ENCODE peak calls at places on chromosomes 1 and 21, in six cellular contexts. S is pancreas; A is heart left ventricle; N is CD8-positive, alpha-beta memory T cell; T is aorta; D is ascending aorta. G is an unnamed sample. For H3K9me3, the result is how much of the 10 kb centered on the place peaks cover.

GRCh38 chr1:199780948-199781347 is 246.6 kb upstream of the NR5A2 start:
- DNase-seq in S (no peak), D (no peak), A (no peak), T (no peak), N (no peak), G (no peak)

GRCh38 chr1:243268284-243268653 is 12.4 kb downstream of the SDCCAG8 start:
- DNase-seq in A (no peak), N (no peak), S (no peak), D (no peak), T (no peak), G (no peak)

GRCh38 chr1:203325418-203326091 is 20.2 kb downstream of the BTG2 start:
- DNase-seq in T (peak), N (no peak), D (no peak), S (peak), A (peak), G (no peak)

GRCh38 chr1:94739521-94740061 is 80.6 kb upstream of the SLC44A3 start:
- DNase-seq in T (peak), A (no peak), S (no peak), D (peak), N (no peak), G (no peak)

GRCh38 chr1:212981571-212982328 is 31.4 kb downstream of the VASH2 start:
- DNase-seq in T (no peak), A (no peak), D (no peak), S (no peak), N (no peak), G (no peak)

GRCh38 chr1:119348941-119349340 is 19.6 kb upstream of the HAO2 start:
- DNase-seq in A (no peak), T (no peak), D (no peak), N (no peak), S (no peak), G (no peak)

GRCh38 chr1:160437432-160438319 is 37.3 kb downstream of the VANGL2 start:
- DNase-seq in T (no peak), N (no peak), A (no peak), S (no peak), D (no peak), G (no peak)

GRCh38 chr1:27727126-27727525 is 1.4 kb downstream of the FAM76A start:
- DNase-seq in D (no peak), S (no peak), N (no peak), A (no peak), T (no peak), G (no peak)

GRCh38 chr1:207888647-207889046 is 22.3 kb downstream of the CD34 start:
- DNase-seq in T (no peak), S (no peak), N (no peak), A (no peak), D (peak), G (no peak)

GRCh38 chr1:62428351-62428750 is 8.5 kb upstream of the USP1 start:
- DNase-seq in T (no peak), S (no peak), D (no peak), A (no peak), N (no peak), G (no peak)

GRCh38 chr1:201166964-201167624 is 12.8 kb upstream of the TMEM9 start:
- DNase-seq in N (no peak), S (no peak), D (no peak), A (no peak), T (no peak), G (no peak)

GRCh38 chr1:86016076-86016746 is 140.4 kb downstream of the COL24A1 start:
- DNase-seq in S (no peak), D (no peak), N (no peak), A (no peak), T (no peak), G (no peak)

GRCh38 chr1:236303675-236304074 is 21.9 kb upstream of the ERO1B start:
- DNase-seq in S (no peak), A (no peak), T (no peak), N (no peak), D (no peak), G (no peak)

GRCh38 chr1:204443871-204444581 is 32.4 kb upstream of the PPP1R15B start:
- DNase-seq in A (no peak), N (no peak), D (no peak), S (no peak), T (no peak), G (no peak)

GRCh38 chr1:77134359-77134758 is 84.9 kb downstream of the PIGK start:
- DNase-seq in T (no peak), D (no peak), S (no peak), A (no peak), N (no peak), G (no peak)

GRCh38 chr1:66925944-66926343 is 1.2 kb downstream of the MIER1 start:
- DNase-seq in A (no peak), S (no peak), T (no peak), N (no peak), D (no peak), G (no peak)

GRCh38 chr1:209883341-209883971 is 54.6 kb upstream of the SYT14 start:
- DNase-seq in A (no peak), S (no peak), N (no peak), T (no peak), D (no peak), G (no peak)

GRCh38 chr1:206693592-206693991 is 8.9 kb downstream of the MAPKAPK2 start:
- DNase-seq in N (no peak), S (no peak), A (peak), D (peak), T (peak), G (no peak)

GRCh38 chr1:220708244-220708643 is 18.1 kb downstream of the C1orf115 start:
- DNase-seq in A (no peak), N (no peak), D (no peak), S (no peak), T (no peak), G (no peak)

GRCh38 chr1:181021811-181022434 is 747 bp downstream of the STX6 start:
- DNase-seq in D (peak), N (peak), S (peak), T (peak), A (peak), G (peak)

GRCh38 chr1:110203021-110203661 is 7.0 kb upstream of the KCNC4 start:
- DNase-seq in D (peak), N (peak), S (no peak), T (no peak), A (peak), G (peak)

GRCh38 chr1:85320371-85321131 is 44.1 kb upstream of the BCL10 start:
- DNase-seq in D (no peak), S (no peak), N (no peak), A (no peak), T (no peak), G (no peak)

GRCh38 chr21:43188712-43189151 is 19.9 kb downstream of the CRYAA start:
- DNase-seq in T (peak), S (peak), A (peak), N (no peak), D (peak), G (no peak)

GRCh38 chr1:187844313-187844712 is 1015.6 kb downstream of the PLA2G4A start:
- DNase-seq in S (no peak), A (no peak), N (no peak), D (no peak), T (no peak), G (no peak)

GRCh38 chr1:12434686-12435085 is 183.3 kb downstream of the DHRS3 start:
- DNase-seq in N (no peak), A (no peak), T (no peak), D (no peak), S (no peak), G (no peak)

GRCh38 chr1:18875107-18875795 is 15.8 kb upstream of the TAS1R2 start:
- DNase-seq in T (peak), S (peak), A (peak), D (peak), N (peak), G (peak)

GRCh38 chr1:52346653-52347052 is 19.4 kb downstream of the CC2D1B start:
- DNase-seq in T (no peak), A (no peak), S (no peak), D (no peak), N (no peak), G (no peak)

GRCh38 chr1:239654998-239655397 is 268.6 kb downstream of the CHRM3 start:
- DNase-seq in A (no peak), D (no peak), S (no peak), N (no peak), T (no peak), G (no peak)

GRCh38 chr1:47986741-47987140 is 10.4 kb downstream of the TRABD2B start:
- DNase-seq in S (no peak), A (peak), D (no peak), N (no peak), T (peak), G (no peak)

GRCh38 chr1:227778401-227778947 is 37.0 kb upstream of the PRSS38 start:
- DNase-seq in A (no peak), D (peak), T (no peak), N (no peak), S (no peak), G (no peak)

GRCh38 chr1:201229771-201230635 is 39.4 kb downstream of the IGFN1 start:
- DNase-seq in N (no peak), S (no peak), D (no peak), A (no peak), T (no peak), G (no peak)

GRCh38 chr1:54371038-54371935 is 34.9 kb downstream of the SSBP3 start:
- DNase-seq in N (no peak), T (no peak), A (no peak), S (no peak), D (no peak), G (no peak)

GRCh38 chr1:244576259-244576892 is 76.5 kb upstream of the DESI2 start:
- DNase-seq in D (no peak), T (no peak), N (no peak), A (no peak), S (no peak), G (no peak)
- H3K9me3 ChIP-seq in D (under half), T (under half), N (under half), A (under half), S (under half), G (under half)

GRCh38 chr1:182183606-182184005 is 122.1 kb upstream of the ZNF648 start:
- DNase-seq in T (no peak), A (no peak), N (no peak), S (no peak), D (no peak), G (no peak)
- H3K9me3 ChIP-seq in T (under half), A (under half), N (under half), S (under half), D (under half), G (under half)

DNA sequence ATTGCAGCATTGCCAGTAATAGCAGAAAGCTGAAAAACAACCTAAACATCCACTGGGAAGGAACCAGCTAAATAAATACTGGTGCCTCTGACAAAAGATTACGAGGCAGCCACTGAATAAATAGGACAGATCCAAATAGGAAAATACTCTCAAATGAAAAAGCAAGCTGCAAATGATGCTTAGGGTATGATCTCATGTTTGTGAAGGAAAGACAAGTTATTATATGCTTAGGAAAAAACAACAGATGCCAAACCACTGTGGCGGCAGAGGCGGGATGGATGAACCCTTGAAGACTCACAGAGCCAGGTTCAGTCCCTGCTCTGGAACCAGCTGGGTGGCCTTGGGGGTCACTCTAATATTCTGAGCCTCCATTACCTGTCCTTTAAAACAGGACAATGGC is 41.6 kb downstream of the MATN1 start:
- DNase-seq in T (no peak), N (no peak), D (no peak), A (no peak), S (peak), G (no peak)
- H3K9me3 ChIP-seq in T (under half), N (under half), D (under half), A (under half), S (under half), G (under half)

GRCh38 chr1:3009021-3009420 is 12.2 kb upstream of the ACTRT2 start:
- DNase-seq in S (no peak), N (no peak), T (no peak), A (no peak), D (peak), G (no peak)
- H3K9me3 ChIP-seq in S (under half), N (under half), T (under half), A (under half), D (under half), G (under half)

GRCh38 chr1:32709075-32709474 is 6.5 kb upstream of the SYNC start:
- DNase-seq in T (no peak), D (no peak), A (no peak), S (no peak), N (no peak), G (no peak)
- H3K9me3 ChIP-seq in T (under half), D (under half), A (under half), S (under half), N (under half), G (under half)

DNA sequence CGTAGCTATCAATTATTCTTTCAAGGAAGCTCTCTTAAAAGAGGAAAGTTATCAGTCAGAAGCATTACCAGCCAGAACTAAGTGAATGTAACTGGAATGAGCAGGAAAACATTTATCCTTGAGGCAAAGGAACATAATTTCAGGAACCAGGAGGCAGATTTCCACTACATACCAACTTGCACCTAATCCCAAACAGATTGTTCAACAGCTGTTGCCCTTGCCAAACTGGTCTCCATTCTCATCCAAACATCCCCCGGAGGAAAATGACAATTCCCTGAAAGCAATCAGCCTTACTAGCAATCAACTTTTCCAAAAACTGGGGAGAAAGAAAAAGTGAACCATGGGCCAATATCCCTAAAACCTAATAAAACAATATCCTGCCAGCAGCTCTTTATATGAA is 35.0 kb downstream of the ENAH start:
- DNase-seq in A (no peak), T (no peak), D (no peak), S (no peak), N (no peak), G (no peak)
- H3K9me3 ChIP-seq in A (under half), T (under half), D (under half), S (under half), N (under half), G (under half)

GRCh38 chr1:40475268-40475667 is 1.8 kb upstream of the ZFP69 start:
- DNase-seq in D (no peak), N (no peak), A (no peak), S (no peak), T (no peak), G (no peak)

DNA sequence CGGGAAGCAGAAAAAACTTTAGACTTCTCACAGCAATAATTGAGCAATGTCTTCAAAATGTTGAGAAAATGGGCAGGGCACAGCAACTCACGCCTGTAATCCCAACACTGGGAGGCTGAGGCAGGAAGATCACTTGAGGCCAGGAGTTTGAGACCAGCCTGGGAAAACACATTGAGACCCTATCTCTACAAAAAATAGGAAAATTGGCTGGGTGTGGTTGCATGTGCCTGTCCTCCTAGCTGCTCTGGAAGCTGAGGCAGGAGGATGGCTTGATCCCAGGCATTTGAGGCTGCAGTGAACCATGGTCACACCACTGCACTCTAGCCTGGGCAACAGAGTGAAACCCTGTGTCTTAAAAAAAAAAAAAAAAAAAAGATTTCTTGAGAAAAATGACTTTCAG is 7.8 kb upstream of the ZFP69 start:
- DNase-seq in N (no peak), S (no peak), D (no peak), A (no peak), T (no peak), G (no peak)
- H3K9me3 ChIP-seq in N (under half), S (under half), D (half or more), A (under half), T (under half), G (under half)

GRCh38 chr21:44579056-44579832 is 1.2 kb downstream of the KRTAP10-5 start:
- DNase-seq in A (no peak), S (no peak), D (no peak), N (no peak), T (no peak), G (no peak)
- H3K9me3 ChIP-seq in A (under half), S (under half), D (under half), N (under half), T (under half), G (under half)

GRCh38 chr1:224933584-224933983 is 4.1 kb downstream of the DNAH14 start:
- DNase-seq in N (no peak), D (no peak), A (no peak), T (no peak), S (no peak), G (no peak)

GRCh38 chr1:224929335-224930237 is at the start of gene DNAH14:
- DNase-seq in A (peak), N (no peak), S (peak), T (peak), D (no peak), G (no peak)

GRCh38 chr1:224928906-224929305 is 569 bp upstream of the DNAH14 start:
- DNase-seq in A (no peak), T (no peak), S (no peak), D (no peak), N (no peak), G (no peak)

GRCh38 chr1:224932607-224933249 is 3.3 kb downstream of the DNAH14 start:
- DNase-seq in N (no peak), D (no peak), S (no peak), A (no peak), T (no peak), G (no peak)

GRCh38 chr1:224931605-224932004 is 2.1 kb downstream of the DNAH14 start:
- DNase-seq in S (no peak), D (no peak), A (no peak), T (no peak), N (no peak), G (no peak)
- H3K9me3 ChIP-seq in S (under half), D (under half), A (under half), T (under half), N (under half), G (under half)

GRCh38 chr21:36692844-36693143 is 6.1 kb upstream of the SIM2 start:
- DNase-seq in N (no peak), A (no peak), D (no peak), T (no peak), S (no peak), G (no peak)
- H3K9me3 ChIP-seq in N (under half), A (under half), D (under half), T (under half), S (under half), G (under half)